ENCODE peak calls at places on chromosome 10, in seven cellular contexts. U, Z, H, P, Q, X and W are unnamed samples.

GRCh38 chr10:43594944-43595589 is 11.2 kb upstream of the ZNF485 start:
- DNase-seq in X (peak; percentile 36), Z (peak; percentile 46), P (no peak), U (peak; percentile 38), H (no peak), Q (no peak), W (no peak)

GRCh38 chr10:22438714-22439113 is 93.4 kb downstream of the SPAG6 start:
- DNase-seq in Z (no peak), Q (no peak), U (no peak), X (no peak), P (no peak), H (no peak), W (no peak)

GRCh38 chr10:109773818-109774440 is 149.4 kb downstream of the XPNPEP1 start:
- DNase-seq in X (peak; percentile 38), Z (no peak), P (no peak), U (peak; percentile 46), Q (peak; percentile 46), H (no peak), W (no peak)

GRCh38 chr10:30182191-30183075 is 123.0 kb upstream of the JCAD start:
- DNase-seq in P (peak; percentile 93), Z (no peak), U (peak; percentile 97), X (peak; percentile 97), H (no peak), Q (no peak), W (no peak)

GRCh38 chr10:30986027-30986672 is 45.5 kb downstream of the ZNF438 start:
- DNase-seq in Z (no peak), U (peak; percentile 72), X (peak; percentile 58), Q (peak; percentile 52), H (no peak), P (no peak), W (no peak)

GRCh38 chr10:34203966-34204630 is 611.0 kb downstream of the PARD3 start:
- DNase-seq in Q (no peak), H (no peak), X (no peak), Z (no peak), U (no peak), P (no peak), W (no peak)

GRCh38 chr10:125037145-125037544 is 95.2 kb downstream of the ZRANB1 start:
- DNase-seq in H (no peak), Q (no peak), X (peak; percentile 72), Z (no peak), P (no peak), U (peak; percentile 76), W (no peak)

GRCh38 chr10:103507235-103508191 is 14.0 kb downstream of the NEURL1 start:
- DNase-seq in U (no peak), P (no peak), Z (no peak), Q (peak; percentile 21), H (no peak), X (no peak), W (no peak)

GRCh38 chr10:60916025-60916424 is 28.0 kb downstream of the RHOBTB1 start:
- DNase-seq in Z (no peak), U (no peak), X (no peak), Q (no peak), H (no peak), P (no peak), W (no peak)

GRCh38 chr10:121831237-121831636 is 96.6 kb downstream of the ATE1 start:
- DNase-seq in U (no peak), Z (no peak), P (no peak), X (no peak), H (no peak), Q (no peak), W (no peak)

GRCh38 chr10:49379596-49380410 is 16.1 kb downstream of the DRGX start:
- DNase-seq in Q (peak; percentile 19), P (no peak), X (no peak), U (no peak), H (no peak), Z (no peak), W (no peak)
- TF ChIP-seq CTCF in Q (peak; percentile 15), P (no peak), X (peak; percentile 25), U (peak; percentile 16), H (no peak), Z (no peak), W (no peak)

DNA sequence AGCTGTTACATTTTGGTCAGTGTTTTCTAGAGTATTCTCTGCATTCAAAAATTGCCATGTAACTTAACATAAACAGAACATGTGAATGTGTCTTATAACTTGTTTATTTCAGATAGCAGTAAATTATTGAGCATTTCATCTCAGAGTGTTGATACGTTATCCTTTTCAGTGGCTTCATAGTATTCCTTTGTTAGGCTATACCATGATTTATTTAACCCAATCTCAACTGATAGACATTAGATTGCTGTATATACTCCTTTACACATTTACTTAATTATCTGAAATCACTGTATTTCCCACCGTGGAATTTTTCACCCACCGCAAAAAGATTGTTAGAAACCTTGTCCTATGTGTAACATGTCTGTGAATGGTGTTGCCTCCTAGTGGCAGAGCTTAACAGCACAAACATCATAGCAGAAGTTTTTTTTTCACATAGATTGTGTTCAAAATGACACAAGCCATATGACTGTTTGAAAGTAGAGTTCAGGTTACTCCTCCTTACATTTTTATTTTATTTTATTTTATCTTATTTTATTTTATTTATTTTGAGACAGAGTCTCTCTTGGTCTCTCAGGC is 21.4 kb downstream of the SLF2 start:
- DNase-seq in Q (peak; percentile 37), X (no peak), Z (no peak), H (no peak), P (no peak), U (peak; percentile 21), W (no peak)
- TF ChIP-seq CTCF in Q (peak; percentile 67), X (peak; percentile 59), Z (no peak), H (peak; percentile 57), P (peak; percentile 42), U (peak; percentile 59), W (no peak)

DNA sequence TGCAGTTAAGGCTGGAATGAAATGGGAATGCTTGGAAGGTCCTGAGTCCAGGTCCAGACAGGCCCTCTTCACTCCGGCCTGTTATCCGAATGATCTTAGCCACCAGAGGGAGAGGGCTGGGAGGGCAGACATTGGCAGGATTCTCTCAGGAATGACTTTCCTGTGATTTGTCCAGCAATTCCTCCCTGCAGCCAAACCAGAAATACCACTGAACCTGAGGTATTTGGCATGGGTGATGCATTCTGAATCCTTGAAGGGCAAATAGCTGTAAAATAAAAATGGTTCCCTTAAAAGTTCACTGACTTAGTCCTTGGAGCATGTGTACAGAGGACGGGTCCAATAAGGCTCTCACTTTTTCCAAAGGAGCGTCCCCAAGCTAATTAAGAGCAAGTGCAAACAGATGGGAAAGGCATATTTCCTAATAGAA is 77.5 kb upstream of the HABP2 start:
- DNase-seq in Z (no peak), X (peak; percentile 100), Q (no peak), P (peak; percentile 83), U (peak; percentile 42), H (no peak), W (no peak)
- TF ChIP-seq CTCF in Z (no peak), X (peak; percentile 77), Q (no peak), P (peak; percentile 57), U (peak; percentile 11), H (no peak), W (no peak)

GRCh38 chr10:18211862-18212261 is 71.6 kb downstream of the CACNB2 start:
- DNase-seq in X (no peak), U (no peak), Q (no peak), Z (no peak), P (no peak), H (no peak), W (no peak)

GRCh38 chr10:18214692-18215563 is 74.7 kb downstream of the CACNB2 start:
- DNase-seq in Q (peak; percentile 37), H (no peak), P (no peak), U (peak; percentile 79), X (peak; percentile 60), Z (no peak), W (no peak)

GRCh38 chr10:18217577-18217976 is 77.4 kb downstream of the CACNB2 start:
- DNase-seq in U (no peak), P (no peak), H (no peak), Z (no peak), X (no peak), Q (no peak), W (no peak)

GRCh38 chr10:18219096-18219495 is 78.9 kb downstream of the CACNB2 start:
- DNase-seq in Q (no peak), H (no peak), P (no peak), U (peak; percentile 23), Z (no peak), X (no peak), W (no peak)

DNA sequence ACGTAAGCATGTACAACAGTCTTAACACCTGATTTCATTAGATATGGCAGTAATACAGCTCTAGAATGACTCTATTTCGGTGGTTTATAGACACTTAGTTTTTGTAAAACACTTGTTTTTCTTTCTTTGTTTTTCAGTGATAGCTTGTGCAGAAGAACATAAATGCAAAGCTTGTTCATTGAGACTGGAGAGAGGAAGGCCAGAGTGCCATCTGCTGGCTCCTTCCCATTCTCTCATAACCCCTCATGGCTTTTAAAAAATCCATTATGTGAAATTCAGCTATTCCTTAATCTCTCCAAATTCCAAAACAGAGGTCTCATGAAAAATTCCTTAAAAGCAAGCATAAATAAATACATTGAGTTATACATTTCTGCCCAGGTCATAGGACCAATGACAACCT is 76.3 kb downstream of the CACNB2 start:
- DNase-seq in H (no peak), U (peak; percentile 65), Z (no peak), Q (peak; percentile 3), P (no peak), X (peak; percentile 30), W (no peak)
- TF ChIP-seq CTCF in H (no peak), U (peak; percentile 71), Z (no peak), Q (peak; percentile 16), P (peak; percentile 61), X (peak; percentile 70), W (no peak)